ENCODE peak calls at places on chromosome 18, in eight cellular contexts. T is psoas muscle; O is body of pancreas; H is kidney epithelial cell; I is ovary; E is lung; C is SJCRH30; S is effector memory CD4-positive, alpha-beta T cell. P is an unnamed sample.

GRCh38 chr18:2515408-2515807 is 55.9 kb downstream of the METTL4 start:
- DNase-seq in E (no peak), T (no peak), I (no peak), S (no peak), O (no peak), C (no peak), H (peak; percentile 58), P (no peak)

GRCh38 chr18:10926565-10927194 is 222.7 kb downstream of the PIEZO2 start:
- DNase-seq in E (no peak), H (no peak), C (peak; percentile 51), T (no peak), I (peak; percentile 54), S (no peak), O (no peak), P (no peak)

GRCh38 chr18:32899819-32900218 is 127.0 kb upstream of the KLHL14 start:
- DNase-seq in T (no peak), O (no peak), S (no peak), H (no peak), C (no peak), E (no peak), I (no peak), P (no peak)

GRCh38 chr18:23998811-23999210 is 15.7 kb upstream of the TTC39C start:
- DNase-seq in C (no peak), T (no peak), O (no peak), E (no peak), S (no peak), I (no peak), H (no peak), P (no peak)

GRCh38 chr18:58671122-58671940 is at the start of gene MALT1:
- DNase-seq in O (peak; percentile 94), H (peak; percentile 56), I (peak; percentile 97), T (peak; percentile 91), E (peak; percentile 94), C (peak; percentile 85), S (peak; percentile 93), P (peak; percentile 90)

GRCh38 chr18:27428120-27428519 is 243.0 kb upstream of the CHST9 start:
- DNase-seq in I (no peak), E (no peak), T (no peak), H (no peak), O (no peak), S (no peak), C (no peak), P (no peak)

GRCh38 chr18:78296152-78296551 is 683.5 kb upstream of the SALL3 start:
- DNase-seq in T (no peak), I (no peak), C (no peak), S (no peak), H (no peak), O (no peak), E (no peak), P (no peak)

GRCh38 chr18:59142274-59142673 is 2.6 kb downstream of the SEC11C start:
- DNase-seq in O (no peak), S (no peak), E (no peak), C (no peak), H (no peak), I (no peak), T (no peak), P (no peak)

GRCh38 chr18:34493099-34493544 is 217.0 kb upstream of the DTNA start:
- DNase-seq in C (peak; percentile 60), I (peak; percentile 57), H (peak; percentile 66), E (peak; percentile 58), O (peak; percentile 91), T (peak; percentile 75), S (no peak), P (peak; percentile 38)

GRCh38 chr18:51647942-51648341 is 450.5 kb upstream of the MEX3C start:
- DNase-seq in T (no peak), S (no peak), I (no peak), E (no peak), C (no peak), O (no peak), H (no peak), P (no peak)

GRCh38 chr18:51654441-51655326 is 457.2 kb upstream of the MEX3C start:
- DNase-seq in S (no peak), H (no peak), E (no peak), O (no peak), T (no peak), C (no peak), I (no peak), P (no peak)

GRCh38 chr18:51655327-51655698 is 457.8 kb upstream of the MEX3C start:
- DNase-seq in I (no peak), C (no peak), O (no peak), S (no peak), T (no peak), H (no peak), E (no peak), P (no peak)

GRCh38 chr18:51653507-51654213 is 456.2 kb upstream of the MEX3C start:
- DNase-seq in O (no peak), T (no peak), E (no peak), H (no peak), S (no peak), I (no peak), C (no peak), P (no peak)

DNA sequence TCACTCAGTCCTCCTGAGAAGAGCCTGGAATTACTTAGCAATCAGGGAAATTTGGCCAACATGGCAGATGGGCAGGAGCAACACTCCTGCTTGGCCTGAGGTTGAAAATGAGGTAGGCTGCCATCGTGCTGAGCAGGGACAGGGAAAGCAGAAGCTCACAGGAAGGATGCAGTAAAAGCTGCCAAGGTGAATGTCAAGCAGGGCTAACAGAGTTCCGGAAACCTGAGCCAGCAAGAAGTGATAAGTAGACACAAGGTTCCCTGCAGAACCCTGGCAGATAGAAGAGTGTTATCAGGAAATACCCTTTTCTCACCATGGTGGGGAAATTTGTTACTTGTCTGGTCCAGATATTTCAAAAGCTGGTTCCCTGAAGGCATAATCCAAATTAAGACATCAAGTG is 454.3 kb upstream of the MEX3C start:
- DNase-seq in E (no peak), T (no peak), H (no peak), O (no peak), I (no peak), C (no peak), S (no peak), P (no peak)
- H3K36me3 ChIP-seq in E (no peaks in the 10 kb centered on the region), T (no peaks in the 10 kb centered on the region), H (no peaks in the 10 kb centered on the region), O (no peaks in the 10 kb centered on the region), I (no peaks in the 10 kb centered on the region), C (no peaks in the 10 kb centered on the region), S (no peaks in the 10 kb centered on the region), P (no peaks in the 10 kb centered on the region)

GRCh38 chr18:8389391-8390340 is 219.6 kb upstream of the RAB12 start:
- DNase-seq in O (peak; percentile 72), T (peak; percentile 59), E (peak; percentile 75), C (peak; percentile 50), S (no peak), I (peak; percentile 80), H (peak; percentile 25), P (peak; percentile 59)

GRCh38 chr18:8380926-8381325 is 228.3 kb upstream of the RAB12 start:
- DNase-seq in O (no peak), I (no peak), H (no peak), E (no peak), C (no peak), S (no peak), T (no peak), P (no peak)

GRCh38 chr18:8381801-8382459 is 227.3 kb upstream of the RAB12 start:
- DNase-seq in I (no peak), S (no peak), H (no peak), T (no peak), E (no peak), C (no peak), O (no peak), P (no peak)

GRCh38 chr18:8386981-8387380 is 222.3 kb upstream of the RAB12 start:
- DNase-seq in H (no peak), I (no peak), T (no peak), E (no peak), O (no peak), S (no peak), C (no peak), P (no peak)

DNA sequence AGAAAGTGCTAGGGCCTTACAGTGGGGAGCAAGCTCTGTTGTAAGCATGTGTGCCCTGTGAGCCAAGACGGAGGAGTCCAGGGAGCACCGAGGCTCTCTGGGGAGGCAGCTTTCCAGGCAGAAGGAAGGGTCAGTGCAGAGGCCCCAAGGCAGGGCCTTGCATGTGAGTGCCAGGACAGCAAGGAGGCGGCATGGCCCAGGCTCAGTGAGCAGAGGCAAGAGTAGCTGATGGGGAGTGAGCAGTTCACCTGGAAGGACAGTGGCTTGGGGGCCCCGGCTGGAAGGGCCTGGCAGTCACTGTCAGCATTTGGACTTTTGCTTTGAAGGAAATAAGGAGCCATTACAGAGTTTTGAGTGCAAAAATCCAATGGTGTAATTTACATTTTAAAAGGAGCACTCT is 223.8 kb upstream of the RAB12 start:
- DNase-seq in C (no peak), T (no peak), I (no peak), H (no peak), O (no peak), S (no peak), E (no peak), P (no peak)
- H3K36me3 ChIP-seq in C (no peaks in the 10 kb centered on the region), T (peaks cover 6% of the 10 kb centered on the region), I (no peaks in the 10 kb centered on the region), H (no peaks in the 10 kb centered on the region), O (peaks cover 3% of the 10 kb centered on the region), S (no peaks in the 10 kb centered on the region), E (peaks cover 16% of the 10 kb centered on the region), P (no peaks in the 10 kb centered on the region)

GRCh38 chr18:51077217-51077616 is 47.2 kb downstream of the SMAD4 start:
- DNase-seq in C (no peak), I (no peak), E (no peak), O (no peak), S (no peak), T (no peak), H (no peak), P (no peak)
- H3K36me3 ChIP-seq in C (peaks cover 47% of the 10 kb centered on the region), I (no peaks in the 10 kb centered on the region), E (peaks cover 9% of the 10 kb centered on the region), O (peaks cover 5% of the 10 kb centered on the region), S (peaks cover 62% of the 10 kb centered on the region), T (peaks cover 7% of the 10 kb centered on the region), H (no peaks in the 10 kb centered on the region), P (no peaks in the 10 kb centered on the region)

GRCh38 chr18:42087195-42087594 is 132.2 kb downstream of the PIK3C3 start:
- DNase-seq in E (no peak), C (no peak), O (no peak), H (no peak), S (no peak), T (no peak), I (no peak), P (no peak)

GRCh38 chr18:42086288-42086687 is 131.3 kb downstream of the PIK3C3 start:
- DNase-seq in C (no peak), O (no peak), I (no peak), E (no peak), S (no peak), T (no peak), H (no peak), P (no peak)

GRCh38 chr18:42092848-42093247 is 137.8 kb downstream of the PIK3C3 start:
- DNase-seq in H (no peak), E (no peak), C (no peak), S (no peak), I (no peak), T (no peak), O (no peak), P (no peak)

GRCh38 chr18:42082415-42083234 is 127.6 kb downstream of the PIK3C3 start:
- DNase-seq in I (no peak), O (no peak), H (no peak), C (no peak), T (no peak), S (no peak), E (no peak), P (no peak)

DNA sequence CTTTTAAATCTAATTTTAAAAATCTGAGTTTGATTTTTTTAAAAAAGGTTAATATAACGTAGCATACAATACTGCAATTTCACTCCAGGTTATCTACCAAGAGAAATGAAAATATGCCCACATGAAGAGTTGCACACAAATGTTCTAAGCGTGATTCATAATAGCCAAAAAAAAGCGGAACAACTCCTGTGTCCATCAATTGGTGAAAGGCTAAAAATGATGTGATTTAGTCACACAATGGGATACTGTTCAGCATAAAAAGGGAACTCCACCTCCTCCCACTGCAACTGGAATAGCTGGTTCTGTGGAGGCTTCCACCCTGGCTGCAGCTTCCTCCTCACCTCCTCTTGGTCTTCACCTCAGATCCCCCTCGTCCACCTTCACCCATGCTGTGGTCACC is 132.8 kb downstream of the PIK3C3 start:
- DNase-seq in O (no peak), T (no peak), C (no peak), S (no peak), E (no peak), I (no peak), H (no peak), P (no peak)
- H3K36me3 ChIP-seq in O (no peaks in the 10 kb centered on the region), T (no peaks in the 10 kb centered on the region), C (no peaks in the 10 kb centered on the region), S (no peaks in the 10 kb centered on the region), E (no peaks in the 10 kb centered on the region), I (no peaks in the 10 kb centered on the region), H (no peaks in the 10 kb centered on the region), P (no peaks in the 10 kb centered on the region)